ENCODE peak calls at places on chromosome 4, in four cellular contexts. One of them, this sample, is unnamed.
A peak's percentile ranks its signal among the peaks of the same experiment; 100 is the strongest.

GRCh38 chr4:75904086-75904485 is 1.8 kb upstream of the PPEF2 start:
- DNase-seq in KBM-7: no peak
- DNase-seq in left ventricle myocardium superior: no peak
- DNase-seq in cardiac muscle cell: no peak
- DNase-seq in this sample: no peak

GRCh38 chr4:3644849-3645627 is 112.8 kb upstream of the LRPAP1 start:
- DNase-seq in KBM-7: no peak
- DNase-seq in left ventricle myocardium superior: peak; percentile 31
- DNase-seq in cardiac muscle cell: no peak
- DNase-seq in this sample: no peak

GRCh38 chr4:126986828-126987227 is 645.9 kb upstream of the INTU start:
- DNase-seq in KBM-7: no peak
- DNase-seq in left ventricle myocardium superior: no peak
- DNase-seq in cardiac muscle cell: peak; percentile 11
- DNase-seq in this sample: no peak

GRCh38 chr4:55359397-55359916 is 13.4 kb downstream of the SRD5A3 start:
- DNase-seq in KBM-7: no peak
- DNase-seq in left ventricle myocardium superior: no peak
- DNase-seq in cardiac muscle cell: peak; percentile 19
- DNase-seq in this sample: no peak

GRCh38 chr4:10223782-10224181 is 107.2 kb upstream of the WDR1 start:
- DNase-seq in KBM-7: no peak
- DNase-seq in left ventricle myocardium superior: no peak
- DNase-seq in cardiac muscle cell: no peak
- DNase-seq in this sample: no peak

GRCh38 chr4:114811564-114812360 is 213.2 kb downstream of the UGT8 start:
- DNase-seq in KBM-7: no peak
- DNase-seq in left ventricle myocardium superior: no peak
- DNase-seq in cardiac muscle cell: no peak
- DNase-seq in this sample: no peak

GRCh38 chr4:67071641-67072040 is 473.7 kb downstream of the CENPC start:
- DNase-seq in KBM-7: no peak
- DNase-seq in left ventricle myocardium superior: no peak
- DNase-seq in cardiac muscle cell: no peak
- DNase-seq in this sample: no peak

GRCh38 chr4:172011196-172011595 is 198.0 kb downstream of the GALNTL6 start:
- DNase-seq in KBM-7: peak; percentile 53
- DNase-seq in left ventricle myocardium superior: no peak
- DNase-seq in cardiac muscle cell: no peak
- DNase-seq in this sample: no peak

GRCh38 chr4:65798498-65799127 is 128.3 kb upstream of the EPHA5 start:
- DNase-seq in KBM-7: no peak
- DNase-seq in left ventricle myocardium superior: no peak
- DNase-seq in cardiac muscle cell: no peak
- DNase-seq in this sample: no peak

GRCh38 chr4:140113653-140114052 is 40.3 kb downstream of the MAML3 start:
- DNase-seq in KBM-7: no peak
- DNase-seq in left ventricle myocardium superior: no peak
- DNase-seq in cardiac muscle cell: no peak
- DNase-seq in this sample: no peak

This sample was measured in cerebellum.